ENCODE peak calls at places on chromosomes 4 and X, in six cellular contexts. P is mesenchymal stem cell, V is IMR-90, U is neuronal stem cell, E is H1, G is H9. Q is an unnamed sample. For H3K4me1, the result is how much of the 10 kb centered on the place peaks cover.

GRCh38 chrX:11557120-11557519 is 108.6 kb downstream of the ARHGAP6 start:
- DNase-seq in P (peak), V (peak), U (no peak), E (no peak), G (no peak), Q (no peak)

GRCh38 chr4:78024085-78024484 is 33.0 kb upstream of the FRAS1 start:
- DNase-seq in P (no peak), V (no peak), U (no peak), E (no peak), G (no peak), Q (no peak)

GRCh38 chrX:146006637-146007036 is 189.0 kb downstream of the SLITRK2 start:
- DNase-seq in P (no peak), V (no peak), U (no peak), E (no peak), G (no peak), Q (no peak)

GRCh38 chrX:149504226-149504914 is 736 bp downstream of the IDS start:
- DNase-seq in P (peak), V (no peak), U (no peak), E (no peak), G (peak), Q (peak)

GRCh38 chrX:16924631-16925239 is 21.7 kb upstream of the REPS2 start:
- DNase-seq in P (no peak), V (no peak), U (no peak), E (no peak), G (no peak), Q (no peak)

GRCh38 chr4:135368826-135369225 is 1167.2 kb upstream of the PABPC4L start:
- DNase-seq in P (no peak), V (peak), U (no peak), E (no peak), G (no peak), Q (no peak)

GRCh38 chr4:7546152-7546808 is 111.5 kb upstream of the PSAPL1 start:
- DNase-seq in P (no peak), V (no peak), U (no peak), E (no peak), G (no peak), Q (no peak)

GRCh38 chrX:135596495-135596894 is 76.0 kb downstream of the INTS6L start:
- DNase-seq in P (peak), V (peak), U (peak), E (peak), G (peak), Q (peak)

GRCh38 chr4:25560605-25561004 is 95.0 kb upstream of the SLC34A2 start:
- DNase-seq in P (no peak), V (no peak), U (no peak), E (no peak), G (no peak), Q (no peak)

GRCh38 chr4:186770446-186771175 is 47.0 kb upstream of the FAT1 start:
- DNase-seq in P (peak), V (peak), U (no peak), E (no peak), G (no peak), Q (peak)

GRCh38 chr4:38169524-38169923 is 209.3 kb downstream of the PTTG2 start:
- DNase-seq in P (peak), V (peak), U (no peak), E (no peak), G (no peak), Q (peak)

GRCh38 chr4:157075811-157076577 is at the start of gene GLRB:
- DNase-seq in P (peak), V (peak), U (peak), E (no peak), G (peak), Q (peak)

GRCh38 chr4:5822617-5823016 is 70.3 kb downstream of the CRMP1 start:
- DNase-seq in P (no peak), V (no peak), U (no peak), E (no peak), G (no peak), Q (no peak)
- H3K4me1 ChIP-seq in P (under half), V (under half), U (under half), E (under half), G (under half), Q (under half)

GRCh38 chr4:98113005-98113404 is 30.3 kb downstream of the STPG2 start:
- DNase-seq in P (peak), V (peak), U (peak), E (no peak), G (peak), Q (peak)
- H4K91ac ChIP-seq in P (no peak), V (no peak), U (no peak), E (no peak), G (no peak), Q (no peak)

GRCh38 chrX:153610834-153611209 is 11.9 kb upstream of the CCNQ start:
- DNase-seq in P (no peak), V (no peak), U (no peak), E (no peak), G (no peak), Q (no peak)

GRCh38 chrX:153609917-153610833 is 11.2 kb upstream of the CCNQ start:
- DNase-seq in P (peak), V (peak), U (peak), E (no peak), G (peak), Q (peak)

GRCh38 chrX:153611298-153612095 is 12.6 kb upstream of the CCNQ start:
- DNase-seq in P (no peak), V (no peak), U (no peak), E (no peak), G (no peak), Q (no peak)

GRCh38 chrX:153612413-153612812 is 13.5 kb upstream of the CCNQ start:
- DNase-seq in P (no peak), V (no peak), U (no peak), E (no peak), G (no peak), Q (no peak)

GRCh38 chrX:153614818-153615217 is 15.9 kb upstream of the CCNQ start:
- DNase-seq in P (no peak), V (no peak), U (no peak), E (no peak), G (no peak), Q (no peak)
- H3K4me2 ChIP-seq in P (no peak), V (no peak), U (no peak), E (no peak), G (no peak), Q (no peak)

GRCh38 chrX:69268637-69269036 is 103.4 kb upstream of the PJA1 start:
- DNase-seq in P (no peak), V (no peak), U (no peak), E (no peak), G (no peak), Q (no peak)
- H3K4me1 ChIP-seq in P (under half), V (under half), U (under half), E (under half), G (under half), Q (under half)

DNA sequence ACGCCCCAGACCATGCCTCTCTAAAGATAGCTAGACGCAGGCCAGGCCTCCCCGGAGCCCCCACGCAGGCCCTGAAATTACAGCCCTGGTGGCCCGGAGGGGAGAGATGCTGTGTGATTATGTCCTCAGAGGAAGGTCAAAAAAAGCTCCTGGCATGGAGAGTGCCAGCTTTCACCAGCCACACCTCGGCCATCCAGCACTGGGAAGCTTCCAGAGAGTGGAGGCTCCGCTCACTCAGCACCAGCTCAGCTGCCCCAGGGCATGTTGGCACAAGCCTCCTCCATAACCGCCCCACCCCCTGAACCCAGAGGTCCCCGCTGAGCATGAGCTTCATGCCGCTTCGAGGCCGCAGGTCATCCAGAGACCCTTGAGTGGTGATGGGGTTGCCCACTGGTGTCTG is 4.6 kb upstream of the BGN start:
- DNase-seq in P (no peak), V (no peak), U (no peak), E (no peak), G (no peak), Q (no peak)
- H4K91ac ChIP-seq in P (no peak), V (no peak), U (no peak), E (no peak), G (no peak), Q (peak)

GRCh38 chr4:57850141-57850540 is 740.0 kb upstream of the IGFBP7 start:
- DNase-seq in P (no peak), V (no peak), U (no peak), E (no peak), G (no peak), Q (peak)

DNA sequence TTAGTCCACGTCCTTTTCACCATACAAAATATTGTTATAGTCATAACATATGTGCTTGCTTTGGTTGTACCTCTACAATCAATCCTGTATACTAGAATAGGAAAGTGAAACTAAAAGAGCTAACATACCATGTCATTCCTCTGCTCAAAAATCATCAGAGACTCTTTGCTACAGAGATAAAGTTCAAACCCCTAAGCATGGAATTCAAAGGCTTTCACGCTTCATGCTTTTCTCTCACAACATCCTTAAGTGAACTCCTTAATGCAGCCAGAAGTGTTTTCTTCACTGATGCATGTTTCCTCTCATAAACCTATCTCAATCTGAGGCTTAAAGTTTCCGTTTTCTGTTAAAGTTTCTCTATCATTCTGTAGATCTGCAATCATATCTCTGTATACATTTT is 744.6 kb upstream of the IGFBP7 start:
- DNase-seq in P (peak), V (no peak), U (no peak), E (no peak), G (no peak), Q (peak)
- H3K4me2 ChIP-seq in P (peak), V (no peak), U (no peak), E (no peak), G (no peak), Q (no peak)

DNA sequence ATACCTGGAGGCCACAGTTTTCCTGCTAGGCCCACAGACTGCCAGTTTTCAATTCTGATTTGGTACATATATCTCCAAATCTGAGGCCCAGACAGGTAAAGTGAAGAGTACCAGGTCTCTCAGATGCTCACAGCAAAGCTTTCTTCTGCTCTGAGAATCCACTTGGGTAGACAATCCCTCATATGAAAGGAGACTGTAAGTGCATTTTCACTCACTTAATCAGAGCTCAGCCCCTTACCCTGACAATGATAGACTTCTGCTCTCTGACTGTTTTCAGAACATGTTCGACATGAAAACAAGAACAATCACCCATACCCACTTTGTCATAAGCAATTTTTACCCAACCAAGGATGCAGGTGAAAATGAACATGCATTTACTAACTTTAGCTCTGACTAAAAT is 7.1 kb downstream of the GPRIN3 start:
- DNase-seq in P (no peak), V (no peak), U (no peak), E (no peak), G (no peak), Q (no peak)
- H3K4me1 ChIP-seq in P (under half), V (under half), U (under half), E (under half), G (under half), Q (under half)

GRCh38 chrX:38692961-38693360 is 108.3 kb upstream of the MID1IP1 start:
- DNase-seq in P (no peak), V (no peak), U (no peak), E (no peak), G (no peak), Q (no peak)
- H4K91ac ChIP-seq in P (no peak), V (no peak), U (no peak), E (no peak), G (no peak), Q (no peak)

DNA sequence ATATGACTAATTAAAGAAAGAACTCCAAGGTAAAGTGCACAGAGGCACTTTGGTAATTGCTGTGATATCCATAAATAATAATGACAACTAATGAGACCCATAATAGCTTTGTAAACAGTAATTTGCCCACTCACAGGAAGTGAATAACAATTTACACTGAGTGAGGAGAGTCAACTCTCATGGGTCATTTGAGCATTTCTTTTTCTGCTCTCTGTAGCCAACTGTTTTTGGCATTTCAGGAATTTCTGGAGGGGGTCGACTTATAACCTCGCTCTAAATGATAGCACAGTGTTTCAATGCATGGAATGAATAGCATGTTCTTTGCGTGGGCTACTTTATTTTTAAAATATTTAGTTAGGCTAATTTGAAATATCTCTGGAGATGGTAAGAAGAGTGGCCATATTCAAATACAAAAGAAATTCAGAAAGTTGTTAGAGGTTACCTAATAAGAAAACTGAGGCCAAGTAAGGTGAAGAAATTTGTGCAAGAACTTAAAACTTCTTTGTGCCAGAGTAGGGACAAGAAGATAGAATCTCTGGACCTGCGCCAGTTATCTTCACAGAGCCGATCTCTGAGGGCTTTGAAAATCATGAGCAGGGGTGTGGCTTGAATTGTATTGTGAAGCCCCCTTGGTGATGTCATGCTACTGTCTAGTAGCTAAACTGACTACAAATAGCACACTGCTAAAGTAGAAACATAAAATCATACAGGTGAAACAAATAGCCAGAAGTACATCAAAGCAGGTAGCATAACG is 184.4 kb downstream of the UGT8 start:
- DNase-seq in P (peak), V (no peak), U (peak), E (no peak), G (no peak), Q (no peak)
- H3K4me2 ChIP-seq in P (no peak), V (no peak), U (no peak), E (peak), G (no peak), Q (no peak)

GRCh38 chrX:132710756-132711155 is 221.9 kb upstream of the MBNL3 start:
- DNase-seq in P (peak), V (no peak), U (no peak), E (no peak), G (no peak), Q (no peak)

GRCh38 chrX:132716006-132716405 is 227.2 kb upstream of the MBNL3 start:
- DNase-seq in P (peak), V (no peak), U (no peak), E (no peak), G (no peak), Q (peak)

GRCh38 chrX:132718411-132718810 is 229.6 kb upstream of the MBNL3 start:
- DNase-seq in P (no peak), V (no peak), U (no peak), E (no peak), G (no peak), Q (no peak)

DNA sequence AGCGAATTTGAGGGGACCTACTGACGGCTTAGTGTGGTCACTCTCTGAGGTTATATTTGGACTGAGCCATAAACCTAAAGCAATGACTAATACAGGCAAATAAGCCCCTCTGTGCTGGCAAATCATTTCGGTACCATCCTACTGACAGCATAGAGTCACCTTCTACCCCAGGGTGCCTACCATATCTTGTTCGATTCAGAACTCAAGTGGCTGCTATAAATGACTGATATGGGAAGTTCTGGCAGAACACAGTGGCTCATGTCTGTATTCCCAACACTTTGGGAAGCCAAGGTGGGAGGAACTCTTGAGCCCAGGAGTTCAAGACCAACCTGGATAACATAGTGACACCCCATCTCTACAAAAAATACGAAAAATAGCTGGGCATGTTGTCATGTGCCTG is 226.1 kb upstream of the MBNL3 start:
- DNase-seq in P (no peak), V (no peak), U (no peak), E (no peak), G (no peak), Q (no peak)
- H3K4me1 ChIP-seq in P (under half), V (under half), U (under half), E (under half), G (under half), Q (under half)

Q was measured in trophoblast cell.